ENCODE peak calls at places on chromosome 14, in four cellular contexts. K, J, X and U are unnamed samples.

GRCh38 chr14:40213701-40214100 is 781.5 kb upstream of the FBXO33 start:
- DNase-seq in J (no peak), K (no peak), X (no peak), U (no peak)

GRCh38 chr14:79464468-79464867 is 746.8 kb downstream of the DIO2 start:
- DNase-seq in J (no peak), K (no peak), X (no peak), U (no peak)

GRCh38 chr14:89040438-89041244 is 216.2 kb downstream of the TTC8 start:
- DNase-seq in K (peak; percentile 83), X (peak; percentile 82), J (peak; percentile 91), U (peak; percentile 76)

GRCh38 chr14:59254911-59255545 is 66.6 kb downstream of the DAAM1 start:
- DNase-seq in X (no peak), J (no peak), K (peak; percentile 12), U (peak; percentile 9)

GRCh38 chr14:102592969-102593840 is 756 bp downstream of the RCOR1 start:
- DNase-seq in K (peak; percentile 82), J (peak; percentile 23), X (peak; percentile 19), U (peak; percentile 32)

GRCh38 chr14:43438056-43438455 is 1069.0 kb downstream of the FSCB start:
- DNase-seq in K (no peak), J (no peak), X (no peak), U (no peak)

GRCh38 chr14:65478017-65478416 is 65.5 kb downstream of the FUT8 start:
- DNase-seq in K (no peak), J (no peak), X (no peak), U (no peak)

GRCh38 chr14:100747021-100747586 is 20.4 kb downstream of the DLK1 start:
- DNase-seq in K (no peak), X (no peak), J (no peak), U (peak; percentile 87)

GRCh38 chr14:54299393-54300363 is 97.1 kb upstream of the CDKN3 start:
- DNase-seq in K (peak; percentile 41), J (no peak), X (no peak), U (no peak)

GRCh38 chr14:43795600-43796228 is 711.4 kb downstream of the FSCB start:
- DNase-seq in X (peak; percentile 8), K (no peak), J (peak; percentile 22), U (no peak)

GRCh38 chr14:37819155-37820015 is 224.0 kb downstream of the TTC6 start:
- DNase-seq in J (no peak), X (no peak), K (no peak), U (no peak)

GRCh38 chr14:93936245-93936644 is 9.1 kb downstream of the FAM181A start:
- DNase-seq in X (no peak), J (peak; percentile 8), K (peak; percentile 61), U (no peak)

GRCh38 chr14:61174395-61175386 is 106.4 kb downstream of the TMEM30B start:
- DNase-seq in X (no peak), J (no peak), K (no peak), U (no peak)

GRCh38 chr14:106766145-106766544 is 1239.8 kb downstream of the TMEM121 start:
- DNase-seq in K (no peak), J (no peak), X (no peak), U (no peak)

GRCh38 chr14:92317511-92317910 is 5.5 kb upstream of the SLC24A4 start:
- DNase-seq in X (no peak), K (no peak), J (no peak), U (peak; percentile 16)

GRCh38 chr14:32940066-32940651 is 1.5 kb downstream of the NPAS3 start:
- DNase-seq in J (no peak), X (no peak), K (no peak), U (no peak)

GRCh38 chr14:71852201-71852600 is 80.0 kb upstream of the RGS6 start:
- DNase-seq in J (no peak), X (no peak), K (no peak), U (no peak)

GRCh38 chr14:104403421-104404220 is 175.9 kb upstream of the C14orf180 start:
- DNase-seq in K (no peak), J (no peak), X (no peak), U (no peak)

GRCh38 chr14:96131836-96132235 is 72.8 kb upstream of the BDKRB2 start:
- DNase-seq in K (no peak), J (no peak), X (no peak), U (no peak)